ENCODE peak calls at places on chromosomes 5 and 9, in five cellular contexts. Y, C, G, P and T are unnamed samples. For H3K9me3, the result is how much of the 10 kb centered on the place peaks cover.

GRCh38 chr5:56409331-56410190 is 176.4 kb upstream of the ANKRD55 start:
- DNase-seq in C (no peak), Y (no peak), G (peak), P (no peak), T (no peak)

GRCh38 chr5:56816546-56817081 is 1.3 kb downstream of the MAP3K1 start:
- DNase-seq in P (peak), C (peak), G (peak), Y (peak), T (peak)

GRCh38 chr5:1399737-1400136 is 45.5 kb downstream of the SLC6A3 start:
- DNase-seq in Y (no peak), P (no peak), C (no peak), G (no peak), T (no peak)

GRCh38 chr9:132430998-132431397 is 21.0 kb downstream of the CFAP77 start:
- DNase-seq in G (no peak), Y (no peak), C (no peak), P (no peak), T (no peak)

GRCh38 chr9:129836342-129837007 is 1.2 kb downstream of the USP20 start:
- DNase-seq in G (no peak), P (peak), Y (peak), C (peak), T (peak)

GRCh38 chr5:149338364-149338763 is 6.9 kb upstream of the GRPEL2 start:
- DNase-seq in P (no peak), Y (no peak), C (no peak), G (no peak), T (no peak)

GRCh38 chr5:76724871-76725270 is 8.9 kb downstream of the F2R start:
- DNase-seq in Y (no peak), G (peak), P (no peak), C (no peak), T (no peak)

GRCh38 chr5:56827043-56827442 is 11.7 kb downstream of the MAP3K1 start:
- DNase-seq in G (no peak), C (no peak), P (peak), Y (no peak), T (peak)

GRCh38 chr5:160271396-160271795 is 41.0 kb downstream of the CCNJL start:
- DNase-seq in G (no peak), Y (no peak), P (peak), C (no peak), T (no peak)

GRCh38 chr9:127963041-127963358 is 17.8 kb downstream of the EEIG1 start:
- DNase-seq in C (no peak), Y (no peak), G (no peak), P (no peak), T (no peak)

GRCh38 chr9:129686736-129687135 is 21.3 kb downstream of the PRRX2 start:
- DNase-seq in C (no peak), Y (no peak), P (no peak), G (no peak), T (no peak)

GRCh38 chr9:121463026-121463827 is 36.4 kb downstream of the GGTA1 start:
- DNase-seq in G (peak), Y (no peak), P (peak), C (no peak), T (no peak)

GRCh38 chr5:83430130-83431010 is 41.2 kb upstream of the VCAN start:
- DNase-seq in P (peak), G (peak), C (peak), Y (peak), T (peak)

GRCh38 chr9:86376016-86376415 is 21.8 kb upstream of the TUT7 start:
- DNase-seq in G (no peak), C (no peak), Y (no peak), P (no peak), T (no peak)

GRCh38 chr9:91836515-91836914 is 113.5 kb downstream of the ROR2 start:
- DNase-seq in Y (no peak), P (no peak), G (no peak), C (no peak), T (no peak)

GRCh38 chr5:31153523-31153922 is 40.0 kb upstream of the CDH6 start:
- DNase-seq in G (no peak), C (no peak), P (no peak), Y (no peak), T (no peak)

GRCh38 chr9:103802068-103802467 is 292.0 kb upstream of the SMC2 start:
- DNase-seq in G (peak), C (no peak), Y (no peak), P (no peak), T (no peak)

GRCh38 chr5:52893105-52893504 is 96.0 kb upstream of the ITGA2 start:
- DNase-seq in P (no peak), Y (no peak), G (peak), C (no peak), T (no peak)

GRCh38 chr5:179373101-179373934 is 28.1 kb upstream of the ADAMTS2 start:
- DNase-seq in G (no peak), C (no peak), P (no peak), Y (no peak), T (no peak)

GRCh38 chr5:145829708-145830361 is 5.3 kb downstream of the PRELID2 start:
- DNase-seq in Y (no peak), P (no peak), C (no peak), G (no peak), T (no peak)

GRCh38 chr5:87300744-87301143 is 33.1 kb downstream of the RASA1 start:
- DNase-seq in P (no peak), G (peak), C (no peak), Y (no peak), T (no peak)

GRCh38 chr9:37284631-37285030 is 137.9 kb upstream of the GRHPR start:
- DNase-seq in P (peak), C (no peak), G (no peak), Y (no peak), T (no peak)

GRCh38 chr5:123585871-123586270 is 73.9 kb downstream of the CSNK1G3 start:
- DNase-seq in Y (no peak), P (no peak), G (peak), C (no peak), T (no peak)

GRCh38 chr9:137034039-137034708 is 2.3 kb upstream of the FUT7 start:
- DNase-seq in C (no peak), P (no peak), Y (no peak), G (no peak), T (no peak)

GRCh38 chr5:56124885-56125250 is 108.3 kb downstream of the ANKRD55 start:
- DNase-seq in G (no peak), P (no peak), Y (no peak), C (no peak), T (no peak)

GRCh38 chr9:98057095-98057799 is 715 bp downstream of the NANS start:
- DNase-seq in P (peak), Y (no peak), C (no peak), G (peak), T (no peak)

GRCh38 chr9:93306081-93306480 is 122.1 kb downstream of the WNK2 start:
- DNase-seq in G (no peak), Y (no peak), C (no peak), P (no peak), T (no peak)

GRCh38 chr9:6305954-6306563 is 22.1 kb upstream of the TPD52L3 start:
- DNase-seq in P (peak), C (no peak), G (peak), Y (no peak), T (no peak)

GRCh38 chr5:171162602-171163001 is 146.4 kb upstream of the TLX3 start:
- DNase-seq in P (no peak), C (no peak), Y (no peak), G (peak), T (no peak)

GRCh38 chr5:159324097-159324760 is 6.1 kb downstream of the IL12B start:
- DNase-seq in P (no peak), C (no peak), G (peak), Y (no peak), T (no peak)

GRCh38 chr5:139733698-139734491 is 61.7 kb upstream of the PSD2 start:
- DNase-seq in Y (no peak), P (no peak), C (no peak), G (no peak), T (no peak)

DNA sequence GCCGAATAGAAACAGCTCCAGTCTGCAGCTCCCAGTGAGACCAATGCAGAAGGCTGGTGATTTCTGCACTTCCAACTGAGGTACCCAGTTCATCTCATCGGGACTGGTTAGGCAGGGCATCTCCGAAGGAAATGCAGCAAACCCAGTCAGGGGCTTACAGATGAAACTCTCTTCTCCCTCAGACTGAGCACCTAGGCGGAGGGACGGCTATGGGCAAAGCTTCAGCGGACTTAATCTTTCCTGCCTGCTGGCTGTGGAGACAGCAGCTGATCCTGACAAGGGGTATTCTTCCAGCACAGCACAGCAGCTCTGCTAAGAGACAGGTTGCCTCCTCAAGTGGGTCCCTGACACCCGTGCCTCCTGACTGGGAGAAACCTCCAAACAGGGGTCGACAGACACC is 330.9 kb downstream of the DNAH5 start:
- DNase-seq in Y (no peak), P (no peak), C (no peak), G (no peak), T (no peak)
- H3K9me3 ChIP-seq in Y (under half), P (under half), C (under half), G (under half), T (under half)

DNA sequence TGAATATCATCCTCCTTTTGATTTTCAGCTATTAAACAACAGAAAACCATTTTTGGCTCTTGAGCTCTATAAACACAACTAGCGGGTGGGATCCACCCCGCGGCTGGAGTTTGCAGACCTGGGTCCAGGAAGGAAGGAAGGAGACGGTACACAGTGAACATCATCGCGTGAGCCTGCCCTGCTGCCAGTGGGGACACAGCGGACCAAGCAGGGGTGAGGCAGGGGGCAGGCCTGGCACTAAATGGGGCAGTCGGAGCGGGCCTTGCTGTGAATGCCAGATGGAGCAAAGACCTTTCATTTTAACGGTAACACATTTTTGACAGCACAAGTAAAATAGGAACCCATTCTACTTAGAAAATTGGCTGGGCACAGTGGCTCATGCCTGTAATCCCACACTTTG is 14.4 kb downstream of the TSPAN17 start:
- DNase-seq in Y (no peak), C (no peak), G (no peak), P (no peak), T (no peak)
- H3K9me3 ChIP-seq in Y (under half), C (under half), G (under half), P (under half), T (under half)

DNA sequence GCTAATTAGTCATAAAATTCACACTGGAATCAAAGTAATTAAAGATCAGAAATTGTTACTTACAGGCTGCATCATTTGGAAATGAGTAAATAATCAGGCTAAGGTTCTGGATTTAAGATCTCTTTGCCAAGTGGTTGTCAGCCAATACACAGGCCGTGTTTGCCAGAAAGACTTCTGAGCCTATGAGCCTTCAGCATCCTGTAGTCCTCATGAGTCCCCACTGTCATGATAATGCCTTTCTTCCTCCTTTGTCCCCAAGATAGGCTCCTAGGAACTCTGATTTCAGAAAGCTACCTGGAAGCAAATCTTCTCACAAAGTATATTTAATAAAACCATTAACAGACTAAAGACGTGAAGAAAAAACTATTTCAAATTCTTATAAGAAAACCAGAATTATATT is 810.5 kb downstream of the DNAH5 start:
- DNase-seq in Y (no peak), P (no peak), G (no peak), C (no peak), T (no peak)
- H3K9me3 ChIP-seq in Y (under half), P (under half), G (under half), C (under half), T (under half)

GRCh38 chr5:2840372-2840915 is 89.0 kb upstream of the IRX2 start:
- DNase-seq in Y (no peak), G (no peak), P (no peak), C (no peak), T (no peak)

GRCh38 chr5:2836133-2836532 is 84.7 kb upstream of the IRX2 start:
- DNase-seq in P (no peak), C (no peak), G (no peak), Y (no peak), T (no peak)

DNA sequence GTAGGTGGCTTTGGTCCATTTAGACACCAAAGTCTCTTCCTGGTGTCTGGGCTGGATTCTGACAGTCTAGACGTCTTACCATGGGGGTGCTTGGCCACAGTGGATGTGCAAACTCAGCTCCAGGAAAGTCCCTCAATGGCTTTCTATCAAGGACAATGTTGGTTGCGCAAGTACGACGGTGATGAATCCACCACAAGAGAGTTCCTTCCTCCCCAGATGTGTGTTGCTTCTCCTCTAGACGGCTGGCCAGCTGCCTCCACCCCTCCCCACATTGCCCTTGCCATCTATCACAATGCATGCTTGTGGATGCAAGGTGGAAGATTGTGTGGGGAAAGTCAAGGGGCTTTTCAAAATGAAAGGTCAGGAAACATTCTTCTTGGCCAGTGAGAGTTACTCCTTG is 89.7 kb upstream of the IRX2 start:
- DNase-seq in C (no peak), Y (no peak), P (no peak), G (no peak), T (no peak)
- H3K9me3 ChIP-seq in C (under half), Y (under half), P (under half), G (under half), T (under half)

GRCh38 chr9:138072161-138072842 is 194.7 kb downstream of the CACNA1B start:
- DNase-seq in G (no peak), Y (no peak), P (no peak), C (no peak), T (no peak)
- H3K9me3 ChIP-seq in G (under half), Y (under half), P (under half), C (under half), T (under half)

GRCh38 chr5:178329331-178329730 is 96.7 kb upstream of the PHYKPL start:
- DNase-seq in G (no peak), Y (no peak), C (no peak), P (no peak), T (no peak)

GRCh38 chr5:178328826-178329225 is 96.2 kb upstream of the PHYKPL start:
- DNase-seq in C (no peak), P (no peak), G (no peak), Y (no peak), T (no peak)

GRCh38 chr5:178327931-178328711 is 95.5 kb upstream of the PHYKPL start:
- DNase-seq in G (no peak), P (no peak), C (no peak), Y (no peak), T (no peak)

GRCh38 chr5:178326054-178326715 is 93.6 kb upstream of the PHYKPL start:
- DNase-seq in C (no peak), Y (no peak), P (no peak), G (no peak), T (no peak)

GRCh38 chr5:178327446-178327845 is 94.8 kb upstream of the PHYKPL start:
- DNase-seq in Y (no peak), P (no peak), G (no peak), C (no peak), T (no peak)
- H3K9me3 ChIP-seq in Y (under half), P (under half), G (under half), C (under half), T (under half)

DNA sequence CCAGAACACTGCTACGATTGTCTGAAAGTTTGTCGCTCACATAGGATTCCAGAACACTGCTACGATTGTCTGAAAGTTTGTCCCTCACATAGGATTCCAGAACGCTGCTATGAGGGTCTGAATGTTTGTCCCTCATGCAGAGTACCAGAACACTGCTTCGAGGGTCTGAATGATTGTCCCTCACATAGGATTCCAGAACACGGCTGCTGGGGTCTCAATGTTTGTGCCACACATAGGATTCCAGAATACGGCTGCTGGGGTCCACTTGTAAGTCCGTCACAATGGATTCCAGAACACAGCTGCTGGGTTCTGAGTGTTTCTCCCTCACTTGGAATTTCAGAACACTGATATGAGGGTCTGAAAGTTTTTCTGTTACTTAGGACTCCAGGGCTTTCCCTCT is 203.3 kb downstream of the FOXD4L6 start:
- DNase-seq in C (no peak), Y (no peak), G (no peak), P (no peak), T (no peak)
- H3K9me3 ChIP-seq in C (under half), Y (half or more), G (under half), P (under half), T (under half)